ENCODE peak calls at places on chromosomes 13 and 19, in ten cellular contexts. One of them, this sample, is unnamed.

GRCh38 chr19:46648961-46649960 is 11.7 kb downstream of the DACT3 start:
- DNase-seq in lung: no peak
- DNase-seq in Peyer's patch: no peak
- DNase-seq in AG04450: no peak
- DNase-seq in fibroblast of lung: no peak
- DNase-seq in MM.1S: no peak
- DNase-seq in cardiac muscle cell: no peak
- DNase-seq in CD4-positive, CD25-positive, alpha-beta regulatory T cell: no peak
- DNase-seq in heart right ventricle: no peak
- DNase-seq in fibroblast of the aortic adventitia: no peak
- DNase-seq in this sample: no peak

GRCh38 chr13:67119481-67119883 is 110.7 kb downstream of the PCDH9 start:
- DNase-seq in cardiac muscle cell: no peak
- DNase-seq in CD4-positive, CD25-positive, alpha-beta regulatory T cell: no peak
- DNase-seq in Peyer's patch: no peak
- DNase-seq in MM.1S: no peak
- DNase-seq in heart right ventricle: no peak
- DNase-seq in AG04450: peak; percentile 84
- DNase-seq in fibroblast of the aortic adventitia: peak; percentile 73
- DNase-seq in fibroblast of lung: peak; percentile 96
- DNase-seq in lung: no peak
- DNase-seq in this sample: no peak

GRCh38 chr19:45442927-45443461 is 19.3 kb upstream of the ERCC1 start:
- DNase-seq in Peyer's patch: peak; percentile 78
- DNase-seq in heart right ventricle: no peak
- DNase-seq in fibroblast of the aortic adventitia: peak; percentile 27
- DNase-seq in lung: peak; percentile 58
- DNase-seq in CD4-positive, CD25-positive, alpha-beta regulatory T cell: peak; percentile 50
- DNase-seq in fibroblast of lung: peak; percentile 36
- DNase-seq in cardiac muscle cell: no peak
- DNase-seq in AG04450: no peak
- DNase-seq in MM.1S: no peak
- DNase-seq in this sample: peak; percentile 44

GRCh38 chr13:110756268-110756667 is 42.8 kb downstream of the ING1 start:
- DNase-seq in lung: no peak
- DNase-seq in fibroblast of lung: peak; percentile 80
- DNase-seq in heart right ventricle: no peak
- DNase-seq in cardiac muscle cell: no peak
- DNase-seq in fibroblast of the aortic adventitia: peak; percentile 91
- DNase-seq in MM.1S: no peak
- DNase-seq in AG04450: peak; percentile 57
- DNase-seq in CD4-positive, CD25-positive, alpha-beta regulatory T cell: no peak
- DNase-seq in Peyer's patch: no peak
- DNase-seq in this sample: no peak

GRCh38 chr19:17318966-17319365 is 9.6 kb downstream of the DDA1 start:
- DNase-seq in lung: no peak
- DNase-seq in fibroblast of the aortic adventitia: no peak
- DNase-seq in heart right ventricle: no peak
- DNase-seq in MM.1S: no peak
- DNase-seq in cardiac muscle cell: no peak
- DNase-seq in Peyer's patch: no peak
- DNase-seq in fibroblast of lung: no peak
- DNase-seq in AG04450: no peak
- DNase-seq in CD4-positive, CD25-positive, alpha-beta regulatory T cell: no peak
- DNase-seq in this sample: no peak

GRCh38 chr13:30726192-30726591 is 9.2 kb upstream of the ALOX5AP start:
- DNase-seq in lung: no peak
- DNase-seq in fibroblast of the aortic adventitia: no peak
- DNase-seq in Peyer's patch: no peak
- DNase-seq in heart right ventricle: no peak
- DNase-seq in MM.1S: no peak
- DNase-seq in AG04450: no peak
- DNase-seq in CD4-positive, CD25-positive, alpha-beta regulatory T cell: no peak
- DNase-seq in cardiac muscle cell: no peak
- DNase-seq in fibroblast of lung: no peak
- DNase-seq in this sample: no peak

GRCh38 chr13:112712451-112712881 is 22.6 kb downstream of the ATP11A start:
- DNase-seq in fibroblast of the aortic adventitia: no peak
- DNase-seq in fibroblast of lung: no peak
- DNase-seq in AG04450: no peak
- DNase-seq in MM.1S: no peak
- DNase-seq in CD4-positive, CD25-positive, alpha-beta regulatory T cell: no peak
- DNase-seq in cardiac muscle cell: no peak
- DNase-seq in heart right ventricle: no peak
- DNase-seq in Peyer's patch: peak; percentile 43
- DNase-seq in lung: no peak
- DNase-seq in this sample: no peak

GRCh38 chr19:15810335-15810734 is 5.1 kb downstream of the OR10H1 start:
- DNase-seq in MM.1S: no peak
- DNase-seq in AG04450: no peak
- DNase-seq in lung: no peak
- DNase-seq in CD4-positive, CD25-positive, alpha-beta regulatory T cell: no peak
- DNase-seq in heart right ventricle: no peak
- DNase-seq in Peyer's patch: peak; percentile 71
- DNase-seq in fibroblast of the aortic adventitia: no peak
- DNase-seq in cardiac muscle cell: no peak
- DNase-seq in fibroblast of lung: no peak
- DNase-seq in this sample: peak; percentile 20

GRCh38 chr13:107441279-107441678 is 774.1 kb downstream of the LIG4 start:
- DNase-seq in cardiac muscle cell: no peak
- DNase-seq in MM.1S: no peak
- DNase-seq in CD4-positive, CD25-positive, alpha-beta regulatory T cell: no peak
- DNase-seq in fibroblast of the aortic adventitia: peak; percentile 22
- DNase-seq in fibroblast of lung: peak; percentile 96
- DNase-seq in Peyer's patch: no peak
- DNase-seq in AG04450: peak; percentile 36
- DNase-seq in heart right ventricle: no peak
- DNase-seq in lung: no peak
- DNase-seq in this sample: no peak

GRCh38 chr13:36531746-36532486 is 99.6 kb downstream of the CCNA1 start:
- DNase-seq in MM.1S: no peak
- DNase-seq in lung: peak; percentile 34
- DNase-seq in CD4-positive, CD25-positive, alpha-beta regulatory T cell: no peak
- DNase-seq in Peyer's patch: no peak
- DNase-seq in heart right ventricle: no peak
- DNase-seq in AG04450: no peak
- DNase-seq in fibroblast of lung: peak; percentile 64
- DNase-seq in fibroblast of the aortic adventitia: peak; percentile 48
- DNase-seq in cardiac muscle cell: no peak
- DNase-seq in this sample: no peak

GRCh38 chr13:68378294-68378693 is 1148.2 kb upstream of the PCDH9 start:
- DNase-seq in MM.1S: no peak
- DNase-seq in fibroblast of the aortic adventitia: no peak
- DNase-seq in Peyer's patch: no peak
- DNase-seq in cardiac muscle cell: no peak
- DNase-seq in CD4-positive, CD25-positive, alpha-beta regulatory T cell: no peak
- DNase-seq in fibroblast of lung: no peak
- DNase-seq in heart right ventricle: no peak
- DNase-seq in AG04450: no peak
- DNase-seq in lung: no peak
- DNase-seq in this sample: no peak

GRCh38 chr19:2949939-2950285 is 5.1 kb upstream of the ZNF77 start:
- DNase-seq in fibroblast of the aortic adventitia: peak; percentile 64
- DNase-seq in cardiac muscle cell: peak; percentile 79
- DNase-seq in fibroblast of lung: peak; percentile 63
- DNase-seq in lung: peak; percentile 45
- DNase-seq in MM.1S: no peak
- DNase-seq in heart right ventricle: no peak
- DNase-seq in AG04450: no peak
- DNase-seq in Peyer's patch: no peak
- DNase-seq in CD4-positive, CD25-positive, alpha-beta regulatory T cell: no peak
- DNase-seq in this sample: peak; percentile 77

GRCh38 chr19:14059652-14060155 is 2.2 kb downstream of the PALM3 start:
- DNase-seq in fibroblast of the aortic adventitia: no peak
- DNase-seq in cardiac muscle cell: no peak
- DNase-seq in CD4-positive, CD25-positive, alpha-beta regulatory T cell: no peak
- DNase-seq in MM.1S: no peak
- DNase-seq in heart right ventricle: no peak
- DNase-seq in AG04450: no peak
- DNase-seq in lung: no peak
- DNase-seq in Peyer's patch: no peak
- DNase-seq in fibroblast of lung: no peak
- DNase-seq in this sample: no peak

GRCh38 chr13:113784645-113785024 is 25.6 kb downstream of the TMEM255B start:
- DNase-seq in heart right ventricle: no peak
- DNase-seq in cardiac muscle cell: no peak
- DNase-seq in Peyer's patch: peak; percentile 13
- DNase-seq in CD4-positive, CD25-positive, alpha-beta regulatory T cell: no peak
- DNase-seq in AG04450: no peak
- DNase-seq in fibroblast of lung: no peak
- DNase-seq in fibroblast of the aortic adventitia: no peak
- DNase-seq in lung: no peak
- DNase-seq in MM.1S: no peak
- DNase-seq in this sample: no peak

DNA sequence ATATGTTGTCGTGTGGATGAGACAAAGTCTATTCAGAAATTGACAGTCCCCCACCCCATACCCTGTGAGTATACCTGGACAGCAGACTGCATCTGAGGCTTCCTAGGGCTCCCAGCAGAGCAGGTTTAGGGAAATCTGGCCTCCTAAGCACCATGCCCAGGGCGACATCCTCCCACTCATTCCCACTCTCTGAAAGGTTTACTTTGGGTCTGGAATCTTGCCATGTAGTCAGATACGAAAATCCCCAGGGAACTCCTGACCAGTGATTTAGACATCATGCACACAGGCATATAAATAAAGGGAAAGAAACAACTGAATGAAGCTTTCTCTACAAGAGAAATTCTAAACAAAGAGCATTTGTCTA is 717 bp upstream of the NALCN start:
- DNase-seq in fibroblast of the aortic adventitia: peak; percentile 67
- DNase-seq in lung: no peak
- DNase-seq in CD4-positive, CD25-positive, alpha-beta regulatory T cell: no peak
- DNase-seq in cardiac muscle cell: no peak
- DNase-seq in Peyer's patch: no peak
- DNase-seq in MM.1S: no peak
- DNase-seq in AG04450: peak; percentile 26
- DNase-seq in fibroblast of lung: peak; percentile 64
- DNase-seq in heart right ventricle: no peak
- DNase-seq in this sample: no peak
- H3K4me3 ChIP-seq in fibroblast of the aortic adventitia: peak overlapping the region; percentile 69
- H3K4me3 ChIP-seq in lung: no peak overlapping the region
- H3K4me3 ChIP-seq in CD4-positive, CD25-positive, alpha-beta regulatory T cell: no peak overlapping the region
- H3K4me3 ChIP-seq in cardiac muscle cell: no peak overlapping the region
- H3K4me3 ChIP-seq in Peyer's patch: no peak overlapping the region
- H3K4me3 ChIP-seq in MM.1S: peak overlapping the region; percentile 87
- H3K4me3 ChIP-seq in AG04450: peak overlapping the region; percentile 63
- H3K4me3 ChIP-seq in fibroblast of lung: peak overlapping the region; percentile 68
- H3K4me3 ChIP-seq in heart right ventricle: peak overlapping the region; percentile 58
- H3K4me3 ChIP-seq in this sample: no peak overlapping the region

GRCh38 chr13:93227280-93227905 is 786 bp downstream of the GPC6 start:
- DNase-seq in lung: no peak
- DNase-seq in fibroblast of lung: peak; percentile 64
- DNase-seq in MM.1S: peak; percentile 28
- DNase-seq in heart right ventricle: no peak
- DNase-seq in AG04450: no peak
- DNase-seq in cardiac muscle cell: peak; percentile 70
- DNase-seq in Peyer's patch: no peak
- DNase-seq in fibroblast of the aortic adventitia: peak; percentile 60
- DNase-seq in CD4-positive, CD25-positive, alpha-beta regulatory T cell: no peak
- DNase-seq in this sample: no peak
- H3K4me3 ChIP-seq in lung: peak overlapping the region; percentile 53
- H3K4me3 ChIP-seq in fibroblast of lung: peak overlapping the region; percentile 78
- H3K4me3 ChIP-seq in MM.1S: peak overlapping the region; percentile 66
- H3K4me3 ChIP-seq in heart right ventricle: peak overlapping the region; percentile 60
- H3K4me3 ChIP-seq in AG04450: peak overlapping the region; percentile 80
- H3K4me3 ChIP-seq in cardiac muscle cell: peak overlapping the region; percentile 84
- H3K4me3 ChIP-seq in Peyer's patch: peak overlapping the region; percentile 33
- H3K4me3 ChIP-seq in fibroblast of the aortic adventitia: peak overlapping the region; percentile 87
- H3K4me3 ChIP-seq in CD4-positive, CD25-positive, alpha-beta regulatory T cell: no peak overlapping the region
- H3K4me3 ChIP-seq in this sample: no peak overlapping the region

DNA sequence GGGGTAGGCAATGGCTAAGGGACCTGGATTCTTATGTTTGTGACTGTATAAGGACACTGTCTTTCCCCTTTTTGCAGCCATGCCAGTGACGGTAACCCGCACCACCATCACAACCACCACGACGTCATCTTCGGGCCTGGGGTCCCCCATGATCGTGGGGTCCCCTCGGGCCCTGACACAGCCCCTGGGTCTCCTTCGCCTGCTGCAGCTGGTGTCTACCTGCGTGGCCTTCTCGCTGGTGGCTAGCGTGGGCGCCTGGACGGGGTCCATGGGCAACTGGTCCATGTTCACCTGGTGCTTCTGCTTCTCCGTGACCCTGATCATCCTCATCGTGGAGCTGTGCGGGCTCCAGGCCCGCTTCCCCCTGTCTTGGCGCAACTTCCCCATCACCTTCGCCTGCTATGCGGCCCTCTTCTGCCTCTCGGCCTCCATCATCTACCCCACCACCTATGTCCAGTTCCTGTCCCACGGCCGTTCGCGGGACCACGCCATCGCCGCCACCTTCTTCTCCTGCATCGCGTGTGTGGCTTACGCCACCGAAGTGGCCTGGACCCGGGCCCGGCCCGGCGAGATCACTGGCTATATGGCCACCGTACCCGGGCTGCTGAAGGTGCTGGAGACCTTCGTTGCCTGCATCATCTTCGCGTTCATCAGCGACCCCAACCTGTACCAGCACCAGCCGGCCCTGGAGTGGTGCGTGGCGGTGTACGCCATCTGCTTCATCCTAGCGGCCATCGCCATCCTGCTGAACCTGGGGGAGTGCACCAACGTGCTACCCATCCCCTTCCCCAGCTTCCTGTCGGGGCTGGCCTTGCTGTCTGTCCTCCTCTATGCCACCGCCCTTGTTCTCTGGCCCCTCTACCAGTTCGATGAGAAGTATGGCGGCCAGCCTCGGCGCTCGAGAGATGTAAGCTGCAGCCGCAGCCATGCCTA is 6.0 kb downstream of the MYADM start:
- DNase-seq in cardiac muscle cell: no peak
- DNase-seq in lung: no peak
- DNase-seq in fibroblast of lung: no peak
- DNase-seq in fibroblast of the aortic adventitia: no peak
- DNase-seq in MM.1S: no peak
- DNase-seq in AG04450: no peak
- DNase-seq in CD4-positive, CD25-positive, alpha-beta regulatory T cell: no peak
- DNase-seq in heart right ventricle: no peak
- DNase-seq in Peyer's patch: no peak
- DNase-seq in this sample: no peak
- H3K4me3 ChIP-seq in cardiac muscle cell: no peak overlapping the region
- H3K4me3 ChIP-seq in lung: no peak overlapping the region
- H3K4me3 ChIP-seq in fibroblast of lung: no peak overlapping the region
- H3K4me3 ChIP-seq in fibroblast of the aortic adventitia: no peak overlapping the region
- H3K4me3 ChIP-seq in MM.1S: no peak overlapping the region
- H3K4me3 ChIP-seq in AG04450: no peak overlapping the region
- H3K4me3 ChIP-seq in CD4-positive, CD25-positive, alpha-beta regulatory T cell: no peak overlapping the region
- H3K4me3 ChIP-seq in heart right ventricle: no peak overlapping the region
- H3K4me3 ChIP-seq in Peyer's patch: no peak overlapping the region
- H3K4me3 ChIP-seq in this sample: no peak overlapping the region

GRCh38 chr19:37127999-37128820 is 44.3 kb downstream of the ZNF585A start:
- DNase-seq in cardiac muscle cell: no peak
- DNase-seq in lung: no peak
- DNase-seq in fibroblast of the aortic adventitia: no peak
- DNase-seq in CD4-positive, CD25-positive, alpha-beta regulatory T cell: no peak
- DNase-seq in Peyer's patch: no peak
- DNase-seq in MM.1S: no peak
- DNase-seq in AG04450: no peak
- DNase-seq in fibroblast of lung: no peak
- DNase-seq in heart right ventricle: no peak
- DNase-seq in this sample: no peak

DNA sequence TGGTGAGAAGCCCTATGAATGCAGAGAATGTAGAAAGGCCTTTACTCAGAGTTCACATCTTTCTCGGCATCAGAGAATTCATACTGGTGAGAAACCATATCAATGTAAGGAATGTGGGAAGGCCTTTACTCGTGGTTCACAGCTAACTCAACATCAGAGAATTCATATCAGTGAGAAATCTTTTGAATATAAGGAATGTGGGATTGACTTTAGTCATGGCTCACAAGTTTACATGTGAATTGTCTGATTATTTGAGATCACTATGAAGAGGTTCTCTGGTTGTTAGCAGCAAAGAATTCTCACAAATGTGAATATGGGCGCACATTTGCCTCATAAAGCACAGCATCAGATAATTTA is 43.7 kb downstream of the ZNF585A start:
- DNase-seq in AG04450: no peak
- DNase-seq in MM.1S: no peak
- DNase-seq in fibroblast of the aortic adventitia: no peak
- DNase-seq in CD4-positive, CD25-positive, alpha-beta regulatory T cell: no peak
- DNase-seq in lung: no peak
- DNase-seq in heart right ventricle: no peak
- DNase-seq in cardiac muscle cell: no peak
- DNase-seq in Peyer's patch: no peak
- DNase-seq in fibroblast of lung: no peak
- DNase-seq in this sample: no peak
- H3K4me3 ChIP-seq in AG04450: no peak overlapping the region
- H3K4me3 ChIP-seq in MM.1S: no peak overlapping the region
- H3K4me3 ChIP-seq in fibroblast of the aortic adventitia: no peak overlapping the region
- H3K4me3 ChIP-seq in CD4-positive, CD25-positive, alpha-beta regulatory T cell: no peak overlapping the region
- H3K4me3 ChIP-seq in lung: no peak overlapping the region
- H3K4me3 ChIP-seq in heart right ventricle: no peak overlapping the region
- H3K4me3 ChIP-seq in cardiac muscle cell: no peak overlapping the region
- H3K4me3 ChIP-seq in Peyer's patch: no peak overlapping the region
- H3K4me3 ChIP-seq in fibroblast of lung: no peak overlapping the region
- H3K4me3 ChIP-seq in this sample: no peak overlapping the region